ENCODE peak calls at places on chromosomes 2 and 18, in four cellular contexts. T, C, A and R are unnamed samples.

GRCh38 chr18:47830772-47831171 is 99.7 kb downstream of the SMAD2 start:
- DNase-seq in T (no peak), C (no peak), A (no peak), R (no peak)

GRCh38 chr18:58400337-58400885 is 228.5 kb downstream of the ALPK2 start:
- DNase-seq in T (no peak), C (peak; percentile 56), A (no peak), R (no peak)

GRCh38 chr2:104568247-104568646 is 285.7 kb upstream of the POU3F3 start:
- DNase-seq in T (no peak), C (no peak), A (no peak), R (no peak)

GRCh38 chr2:134706587-134707329 is 12.0 kb downstream of the TMEM163 start:
- DNase-seq in T (no peak), C (no peak), A (no peak), R (peak; percentile 22)

GRCh38 chr2:241943209-241943850 is 73.8 kb downstream of the RTP5 start:
- DNase-seq in T (no peak), C (no peak), A (no peak), R (no peak)

GRCh38 chr2:69299772-69300516 is 87.1 kb downstream of the GFPT1 start:
- DNase-seq in T (no peak), C (no peak), A (no peak), R (no peak)

GRCh38 chr2:220029013-220029412 is 401.6 kb downstream of the SLC4A3 start:
- DNase-seq in T (no peak), C (no peak), A (no peak), R (no peak)

GRCh38 chr2:226760412-226761194 is 39.0 kb downstream of the IRS1 start:
- DNase-seq in T (no peak), C (no peak), A (no peak), R (no peak)

GRCh38 chr18:35397976-35398375 is 20.8 kb upstream of the ZNF396 start:
- DNase-seq in T (no peak), C (no peak), A (no peak), R (no peak)

GRCh38 chr2:144362401-144362800 is 157.5 kb downstream of the ZEB2 start:
- DNase-seq in T (no peak), C (no peak), A (no peak), R (no peak)

GRCh38 chr2:190318931-190319556 is 582 bp downstream of the HIBCH start:
- DNase-seq in T (no peak), C (no peak), A (peak; percentile 38), R (peak; percentile 27)

GRCh38 chr2:239357954-239358754 is 42.7 kb downstream of the HDAC4 start:
- DNase-seq in T (no peak), C (no peak), A (peak; percentile 22), R (no peak)

GRCh38 chr2:20213651-20214565 is 11.0 kb downstream of the SDC1 start:
- DNase-seq in T (no peak), C (peak; percentile 63), A (no peak), R (no peak)
- H3K27ac ChIP-seq in T (no peak overlapping the region), C (peak overlapping the region; percentile 90), A (no peak overlapping the region), R (peak overlapping the region; percentile 9)

GRCh38 chr18:74478316-74478715 is 17.8 kb upstream of the CNDP2 start:
- DNase-seq in T (no peak), C (no peak), A (no peak), R (no peak)
- TF ChIP-seq CTCF in T (no peak), C (no peak), A (no peak), R (no peak)

GRCh38 chr2:121567452-121567851 is 36.8 kb downstream of the RNU4ATAC start:
- DNase-seq in T (no peak), C (no peak), A (no peak), R (no peak)
- H3K4me1 ChIP-seq in T (peaks cover 6% of the 10 kb centered on the region), C (peaks cover 8% of the 10 kb centered on the region), A (peaks cover 23% of the 10 kb centered on the region), R (peaks cover 5% of the 10 kb centered on the region)

DNA sequence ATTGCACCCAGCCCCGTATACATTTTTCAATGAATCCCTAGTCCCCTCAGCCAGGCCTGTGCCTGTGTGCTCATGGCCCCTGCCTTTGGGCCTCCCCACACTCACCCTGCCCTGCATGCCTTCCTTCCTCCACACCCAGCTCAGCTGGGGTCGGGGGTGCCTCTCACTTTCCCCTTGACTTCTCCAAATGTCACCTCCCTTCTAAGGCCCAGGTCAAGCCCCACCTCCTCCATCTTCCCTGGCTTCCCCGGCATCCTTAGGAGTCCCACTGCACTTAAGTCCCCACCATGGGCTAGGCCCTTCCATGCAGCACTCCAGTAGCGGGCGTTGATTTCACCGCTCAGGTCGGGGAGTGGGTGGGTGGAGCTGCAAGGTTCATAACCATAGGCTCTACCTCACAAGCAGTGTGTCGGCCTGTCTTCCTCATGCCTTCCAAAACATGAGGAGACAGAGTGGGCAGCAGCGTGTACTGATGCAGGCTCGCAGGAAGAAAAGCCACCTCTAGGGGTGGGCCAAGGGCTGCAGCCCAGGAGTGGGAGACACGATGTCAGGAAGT is 47.7 kb downstream of the DNMT3A start:
- DNase-seq in T (no peak), C (no peak), A (no peak), R (no peak)
- H3K27ac ChIP-seq in T (peak overlapping the region; percentile 70), C (no peak overlapping the region), A (no peak overlapping the region), R (no peak overlapping the region)

DNA sequence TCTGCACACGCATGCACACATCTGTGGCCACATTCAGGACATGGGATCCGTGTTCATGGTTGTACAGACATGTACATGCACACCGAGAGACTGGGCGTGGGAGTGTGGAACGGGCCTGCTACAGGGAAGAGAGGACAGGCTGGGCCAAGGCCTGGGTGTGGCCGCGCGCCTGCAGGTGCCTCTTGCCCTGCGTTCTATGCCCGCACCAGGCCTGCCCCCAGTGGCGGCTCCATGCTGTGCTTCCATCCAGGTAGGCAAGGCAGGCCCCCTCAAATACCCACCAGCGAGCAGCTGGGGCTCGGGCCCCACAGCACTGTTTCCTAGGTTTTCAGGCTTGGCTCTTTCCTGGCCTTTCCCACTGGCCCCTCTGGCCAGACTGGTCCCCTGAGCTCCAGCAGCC is 15.5 kb upstream of the PTMA start:
- DNase-seq in T (no peak), C (no peak), A (no peak), R (no peak)
- TF ChIP-seq CTCF in T (no peak), C (no peak), A (no peak), R (no peak)

GRCh38 chr2:238142382-238143205 is 4.1 kb downstream of the KLHL30 start:
- DNase-seq in T (no peak), C (no peak), A (no peak), R (no peak)

GRCh38 chr2:238140721-238141540 is 2.5 kb downstream of the KLHL30 start:
- DNase-seq in T (no peak), C (no peak), A (no peak), R (no peak)

GRCh38 chr2:238139841-238140439 is 1.5 kb downstream of the KLHL30 start:
- DNase-seq in T (no peak), C (no peak), A (no peak), R (no peak)

GRCh38 chr2:238143239-238143951 is 4.9 kb downstream of the KLHL30 start:
- DNase-seq in T (no peak), C (no peak), A (no peak), R (no peak)

DNA sequence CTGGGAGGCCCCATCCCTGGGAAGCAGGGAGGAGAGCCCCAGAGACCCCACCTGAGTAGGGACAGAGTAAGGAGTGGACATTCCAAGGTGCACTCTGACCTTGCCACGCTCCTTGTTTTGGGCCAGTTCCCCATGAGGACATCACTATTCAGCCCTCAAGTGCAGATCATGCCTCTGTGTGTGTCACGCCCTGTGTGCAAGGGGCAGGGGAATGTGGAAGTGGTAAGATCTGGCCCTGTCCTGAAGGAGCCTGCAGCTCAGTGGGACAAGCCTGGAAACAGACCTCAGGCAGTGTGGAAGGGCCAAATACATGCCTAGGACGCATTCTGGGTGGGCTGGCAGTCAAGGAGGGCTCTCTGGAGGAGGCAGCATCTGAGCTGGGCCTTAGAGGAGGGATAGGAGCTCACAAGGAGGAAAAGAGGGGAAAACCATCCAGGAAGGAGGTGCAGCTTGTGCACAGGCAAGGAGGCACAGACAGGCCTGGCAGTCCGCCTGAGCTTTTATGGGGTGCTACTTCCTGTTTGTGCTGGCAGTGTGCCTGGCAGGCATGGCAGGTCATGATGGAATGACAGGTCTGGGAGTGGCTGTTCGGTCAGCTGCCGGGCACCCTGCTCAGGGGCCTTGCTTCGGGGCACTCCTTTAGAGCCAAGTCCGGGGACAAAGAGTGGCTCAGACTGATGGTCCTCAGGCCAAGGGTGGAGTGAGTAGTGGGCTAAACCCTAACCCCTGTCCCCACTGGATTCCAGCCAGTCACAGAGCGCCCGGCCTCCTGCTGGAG is 3.3 kb downstream of the KLHL30 start:
- DNase-seq in T (no peak), C (peak; percentile 46), A (no peak), R (no peak)
- H3K4me1 ChIP-seq in T (peaks cover 7% of the 10 kb centered on the region), C (peaks cover 18% of the 10 kb centered on the region), A (peaks cover 8% of the 10 kb centered on the region), R (no peaks in the 10 kb centered on the region)

GRCh38 chr2:97950329-97951154 is 45.2 kb downstream of the TMEM131 start:
- DNase-seq in T (no peak), C (peak; percentile 16), A (no peak), R (no peak)
- H3K27ac ChIP-seq in T (no peak overlapping the region), C (peak overlapping the region; percentile 42), A (peak overlapping the region; percentile 34), R (no peak overlapping the region)

DNA sequence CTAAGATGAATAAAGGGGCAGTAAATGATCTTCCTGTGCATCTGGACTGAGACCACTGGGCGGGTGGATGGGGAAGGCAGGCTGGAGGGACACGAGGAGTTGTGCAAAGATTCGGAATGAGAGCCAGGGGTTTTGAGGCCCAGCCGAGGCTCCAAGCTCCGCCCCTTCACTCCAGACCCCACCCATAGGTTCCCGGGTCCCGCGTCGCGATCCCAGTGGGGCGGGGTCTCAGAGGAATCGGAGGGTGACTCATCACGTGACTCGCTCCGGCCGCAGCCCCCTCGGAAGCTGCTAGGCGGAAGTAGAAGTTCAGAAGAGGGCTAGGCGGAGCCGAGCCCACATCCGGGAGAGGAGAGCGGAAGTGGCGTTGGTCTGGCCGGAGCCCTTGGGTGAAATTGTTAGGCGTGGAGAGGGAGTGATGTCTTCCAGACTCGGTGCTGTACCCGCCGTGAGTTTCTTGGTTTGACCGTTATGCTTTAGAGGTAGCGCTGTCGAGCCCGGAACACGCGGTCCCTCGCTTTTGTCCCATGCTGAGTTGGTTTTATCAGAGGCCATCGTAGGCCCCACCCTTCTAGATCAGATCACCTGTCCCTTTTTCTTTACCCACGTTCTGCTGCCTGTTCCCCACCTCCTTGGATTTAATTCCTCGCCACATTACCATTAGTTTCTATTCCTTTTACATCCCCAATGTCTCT is at the start of gene ZNF512:
- DNase-seq in T (peak; percentile 64), C (peak; percentile 96), A (peak; percentile 96), R (peak; percentile 99)
- TF ChIP-seq CTCF in T (no peak), C (no peak), A (peak; percentile 10), R (no peak)